ENCODE peak calls at places on chromosomes 11 and 22, in four cellular contexts. D is ureter; A is stimulated activated effector memory CD8-positive, alpha-beta T cell treated with anti-CD3 and anti-CD28 coated beads, Interleukin-12 subunit alpha, Interleukin-12 subunit beta, amount 100 ng/mL, for 72 hours; R is NCI-H748 treated with DMSO at 0.1 percent for 48 hours. V is an unnamed sample.

GRCh38 chr11:24531528-24531927 is 34.7 kb downstream of the LUZP2 start:
- DNase-seq in D (no peak), A (no peak), R (no peak), V (no peak)

GRCh38 chr11:125670131-125670530 is 10.5 kb downstream of the ACRV1 start:
- DNase-seq in D (no peak), A (no peak), R (no peak), V (no peak)

GRCh38 chr11:128734439-128735224 is 40.8 kb downstream of the FLI1 start:
- DNase-seq in D (peak; percentile 53), A (no peak), R (no peak), V (peak; percentile 81)

GRCh38 chr11:75233688-75234295 is 6.8 kb upstream of the TPBGL start:
- DNase-seq in D (no peak), A (no peak), R (no peak), V (no peak)

GRCh38 chr22:40412441-40412840 is 42.0 kb downstream of the SGSM3 start:
- DNase-seq in D (no peak), A (no peak), R (no peak), V (peak; percentile 41)

GRCh38 chr11:16382638-16383380 is 26.5 kb upstream of the SOX6 start:
- DNase-seq in D (no peak), A (no peak), R (no peak), V (no peak)

GRCh38 chr22:37454857-37455686 is 27.8 kb upstream of the ELFN2 start:
- DNase-seq in D (no peak), A (no peak), R (no peak), V (no peak)

GRCh38 chr11:28559497-28559896 is 451.3 kb downstream of the METTL15 start:
- DNase-seq in D (no peak), A (no peak), R (peak; percentile 21), V (no peak)

GRCh38 chr22:17999851-18000250 is 24.5 kb downstream of the MICAL3 start:
- DNase-seq in D (no peak), A (no peak), R (no peak), V (no peak)

GRCh38 chr11:47545298-47545697 is 7.6 kb downstream of the CELF1 start:
- DNase-seq in D (no peak), A (no peak), R (no peak), V (no peak)

GRCh38 chr22:36369004-36369921 is 18.5 kb downstream of the MYH9 start:
- DNase-seq in D (no peak), A (no peak), R (no peak), V (no peak)

GRCh38 chr11:43895601-43896000 is 15.0 kb downstream of the ALKBH3 start:
- DNase-seq in D (no peak), A (no peak), R (no peak), V (no peak)

V was measured in CD14-positive monocyte.